ENCODE peak calls at places on chromosomes 12 and 14, in seven cellular contexts. One of them, this sample, is unnamed.

GRCh38 chr12:121580959-121581680 is at the start of gene KDM2B:
- DNase-seq in HepG2: peak
- DNase-seq in heart right ventricle: no peak
- DNase-seq in psoas muscle: no peak
- DNase-seq in body of pancreas: no peak
- DNase-seq in pancreas: no peak
- DNase-seq in Panc1: no peak
- DNase-seq in this sample: peak

GRCh38 chr12:48263617-48264016 is 60.5 kb upstream of the OR10AD1 start:
- DNase-seq in HepG2: no peak
- DNase-seq in heart right ventricle: no peak
- DNase-seq in psoas muscle: no peak
- DNase-seq in body of pancreas: no peak
- DNase-seq in pancreas: no peak
- DNase-seq in Panc1: no peak
- DNase-seq in this sample: no peak

GRCh38 chr14:39617537-39617936 is 185.3 kb upstream of the FBXO33 start:
- DNase-seq in HepG2: no peak
- DNase-seq in heart right ventricle: no peak
- DNase-seq in psoas muscle: no peak
- DNase-seq in body of pancreas: no peak
- DNase-seq in pancreas: no peak
- DNase-seq in Panc1: no peak
- DNase-seq in this sample: no peak

GRCh38 chr14:32883189-32883588 is 55.5 kb upstream of the NPAS3 start:
- DNase-seq in HepG2: no peak
- DNase-seq in heart right ventricle: no peak
- DNase-seq in psoas muscle: no peak
- DNase-seq in body of pancreas: no peak
- DNase-seq in pancreas: no peak
- DNase-seq in Panc1: no peak
- DNase-seq in this sample: no peak

GRCh38 chr14:61651355-61651754 is 44.0 kb upstream of the HIF1A start:
- DNase-seq in HepG2: no peak
- DNase-seq in heart right ventricle: no peak
- DNase-seq in psoas muscle: no peak
- DNase-seq in body of pancreas: no peak
- DNase-seq in pancreas: no peak
- DNase-seq in Panc1: no peak
- DNase-seq in this sample: no peak

GRCh38 chr14:60656755-60657608 is 7.7 kb upstream of the SIX1 start:
- DNase-seq in HepG2: peak
- DNase-seq in heart right ventricle: peak
- DNase-seq in psoas muscle: peak
- DNase-seq in body of pancreas: peak
- DNase-seq in pancreas: peak
- DNase-seq in Panc1: no peak
- DNase-seq in this sample: no peak

GRCh38 chr12:62736596-62736995 is 198.4 kb downstream of the PPM1H start:
- DNase-seq in HepG2: no peak
- DNase-seq in heart right ventricle: no peak
- DNase-seq in psoas muscle: no peak
- DNase-seq in body of pancreas: no peak
- DNase-seq in pancreas: no peak
- DNase-seq in Panc1: no peak
- DNase-seq in this sample: no peak

GRCh38 chr14:72550513-72550912 is 343.4 kb downstream of the DPF3 start:
- DNase-seq in HepG2: no peak
- DNase-seq in heart right ventricle: no peak
- DNase-seq in psoas muscle: no peak
- DNase-seq in body of pancreas: no peak
- DNase-seq in pancreas: no peak
- DNase-seq in Panc1: no peak
- DNase-seq in this sample: no peak

GRCh38 chr12:8156845-8157244 is at the start of gene ZNF705A:
- DNase-seq in HepG2: peak
- DNase-seq in heart right ventricle: no peak
- DNase-seq in psoas muscle: no peak
- DNase-seq in body of pancreas: no peak
- DNase-seq in pancreas: no peak
- DNase-seq in Panc1: no peak
- DNase-seq in this sample: no peak

GRCh38 chr12:46089414-46090162 is 99.2 kb upstream of the SCAF11 start:
- DNase-seq in HepG2: no peak
- DNase-seq in heart right ventricle: no peak
- DNase-seq in psoas muscle: no peak
- DNase-seq in body of pancreas: no peak
- DNase-seq in pancreas: no peak
- DNase-seq in Panc1: no peak
- DNase-seq in this sample: no peak

GRCh38 chr14:104794099-104794498 is 1.4 kb downstream of the AKT1 start:
- DNase-seq in HepG2: peak
- DNase-seq in heart right ventricle: peak
- DNase-seq in psoas muscle: no peak
- DNase-seq in body of pancreas: peak
- DNase-seq in pancreas: no peak
- DNase-seq in Panc1: no peak
- DNase-seq in this sample: no peak

GRCh38 chr12:12172106-12172511 is 94.7 kb downstream of the LRP6 start:
- DNase-seq in HepG2: no peak
- DNase-seq in heart right ventricle: no peak
- DNase-seq in psoas muscle: no peak
- DNase-seq in body of pancreas: no peak
- DNase-seq in pancreas: no peak
- DNase-seq in Panc1: no peak
- DNase-seq in this sample: no peak

DNA sequence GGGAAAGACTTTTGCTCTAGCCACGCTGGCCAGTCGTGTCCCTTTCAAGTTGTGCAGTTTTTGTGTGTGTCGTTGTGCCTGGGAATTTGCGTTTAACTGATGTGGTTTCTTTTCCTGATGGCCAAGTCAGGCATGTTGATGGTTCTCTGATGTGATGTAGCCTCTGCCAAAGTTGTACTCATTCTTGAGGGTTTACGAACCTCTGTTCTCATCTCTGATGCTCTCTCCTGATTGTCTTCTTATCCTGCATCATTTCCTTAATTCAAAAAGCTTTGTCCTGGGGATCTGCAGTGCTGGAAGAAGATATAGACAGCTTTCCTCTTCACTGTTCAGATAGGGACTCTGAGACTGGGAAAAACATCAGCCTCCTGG is 25.4 kb downstream of the CD9 start:
- DNase-seq in HepG2: no peak
- DNase-seq in heart right ventricle: no peak
- DNase-seq in psoas muscle: no peak
- DNase-seq in body of pancreas: no peak
- DNase-seq in pancreas: no peak
- DNase-seq in Panc1: no peak
- DNase-seq in this sample: no peak
- H3K4me3 ChIP-seq in HepG2: peak
- H3K4me3 ChIP-seq in heart right ventricle: no peak
- H3K4me3 ChIP-seq in psoas muscle: peak
- H3K4me3 ChIP-seq in body of pancreas: no peak
- H3K4me3 ChIP-seq in pancreas: no peak
- H3K4me3 ChIP-seq in Panc1: no peak
- H3K4me3 ChIP-seq in this sample: peak

DNA sequence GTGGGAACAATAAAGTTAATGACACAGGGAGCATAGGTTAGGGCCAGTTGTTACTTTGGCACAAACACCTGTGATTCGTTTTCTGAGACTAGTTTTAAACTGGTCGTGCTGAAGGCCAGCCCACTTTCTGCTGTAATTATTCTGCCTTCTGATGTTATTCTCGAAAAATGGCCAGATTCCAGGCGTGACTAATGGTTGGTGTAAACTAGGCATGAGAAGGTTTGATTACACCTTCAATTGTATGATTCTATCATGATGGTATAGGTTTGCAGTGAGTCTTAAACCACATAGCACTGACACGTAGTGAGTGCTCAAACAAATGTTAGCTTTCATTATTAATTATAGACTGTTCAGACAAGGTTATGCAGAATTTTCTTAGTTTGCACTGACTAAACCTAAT is 39.0 kb downstream of the CKB start:
- DNase-seq in HepG2: no peak
- DNase-seq in heart right ventricle: no peak
- DNase-seq in psoas muscle: no peak
- DNase-seq in body of pancreas: peak
- DNase-seq in pancreas: no peak
- DNase-seq in Panc1: peak
- DNase-seq in this sample: no peak
- H3K27ac ChIP-seq in HepG2: no peak
- H3K27ac ChIP-seq in heart right ventricle: no peak
- H3K27ac ChIP-seq in psoas muscle: peak
- H3K27ac ChIP-seq in body of pancreas: peak
- H3K27ac ChIP-seq in pancreas: no peak
- H3K27ac ChIP-seq in Panc1: no peak
- H3K27ac ChIP-seq in this sample: no peak

GRCh38 chr12:91632042-91632786 is 449.6 kb upstream of the DCN start:
- DNase-seq in HepG2: no peak
- DNase-seq in heart right ventricle: no peak
- DNase-seq in psoas muscle: no peak
- DNase-seq in body of pancreas: no peak
- DNase-seq in pancreas: no peak
- DNase-seq in Panc1: no peak
- DNase-seq in this sample: no peak
- H3K4me3 ChIP-seq in HepG2: no peak
- H3K4me3 ChIP-seq in heart right ventricle: no peak
- H3K4me3 ChIP-seq in psoas muscle: no peak
- H3K4me3 ChIP-seq in body of pancreas: no peak
- H3K4me3 ChIP-seq in pancreas: no peak
- H3K4me3 ChIP-seq in Panc1: no peak
- H3K4me3 ChIP-seq in this sample: no peak

GRCh38 chr14:68386950-68387779 is 405.7 kb downstream of the ZFP36L1 start:
- DNase-seq in HepG2: no peak
- DNase-seq in heart right ventricle: no peak
- DNase-seq in psoas muscle: no peak
- DNase-seq in body of pancreas: no peak
- DNase-seq in pancreas: no peak
- DNase-seq in Panc1: no peak
- DNase-seq in this sample: no peak

GRCh38 chr14:68389973-68390372 is 402.9 kb downstream of the ZFP36L1 start:
- DNase-seq in HepG2: no peak
- DNase-seq in heart right ventricle: no peak
- DNase-seq in psoas muscle: no peak
- DNase-seq in body of pancreas: no peak
- DNase-seq in pancreas: no peak
- DNase-seq in Panc1: no peak
- DNase-seq in this sample: no peak

GRCh38 chr14:68384335-68384734 is 408.5 kb downstream of the ZFP36L1 start:
- DNase-seq in HepG2: no peak
- DNase-seq in heart right ventricle: peak
- DNase-seq in psoas muscle: no peak
- DNase-seq in body of pancreas: peak
- DNase-seq in pancreas: no peak
- DNase-seq in Panc1: no peak
- DNase-seq in this sample: peak

GRCh38 chr14:68384881-68385280 is 408.0 kb downstream of the ZFP36L1 start:
- DNase-seq in HepG2: peak
- DNase-seq in heart right ventricle: no peak
- DNase-seq in psoas muscle: no peak
- DNase-seq in body of pancreas: no peak
- DNase-seq in pancreas: no peak
- DNase-seq in Panc1: no peak
- DNase-seq in this sample: no peak

DNA sequence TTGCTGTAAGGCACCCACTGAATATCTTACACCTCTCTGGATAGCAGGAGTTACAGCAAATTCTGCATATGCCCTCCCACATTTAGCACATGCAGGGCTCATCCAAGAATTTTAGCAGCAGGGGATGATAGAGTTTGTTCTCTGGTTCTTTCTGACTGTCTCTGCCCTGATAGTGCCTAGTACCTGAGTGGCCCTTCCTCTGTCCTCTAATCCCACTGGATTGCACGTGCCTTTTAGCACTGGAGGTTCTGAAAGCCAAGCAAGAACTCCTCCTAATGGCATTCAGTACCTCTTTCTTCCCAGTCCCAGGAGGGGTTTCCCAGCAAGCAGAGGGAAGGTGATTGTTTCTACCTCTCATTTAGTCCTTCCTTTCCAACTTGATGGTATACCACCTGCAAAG is 406.4 kb downstream of the ZFP36L1 start:
- DNase-seq in HepG2: no peak
- DNase-seq in heart right ventricle: no peak
- DNase-seq in psoas muscle: no peak
- DNase-seq in body of pancreas: no peak
- DNase-seq in pancreas: no peak
- DNase-seq in Panc1: no peak
- DNase-seq in this sample: no peak
- H3K27ac ChIP-seq in HepG2: no peak
- H3K27ac ChIP-seq in heart right ventricle: peak
- H3K27ac ChIP-seq in psoas muscle: no peak
- H3K27ac ChIP-seq in body of pancreas: no peak
- H3K27ac ChIP-seq in pancreas: no peak
- H3K27ac ChIP-seq in Panc1: no peak
- H3K27ac ChIP-seq in this sample: peak

GRCh38 chr14:90966493-90966892 is 93.9 kb downstream of the RPS6KA5 start:
- DNase-seq in HepG2: no peak
- DNase-seq in heart right ventricle: no peak
- DNase-seq in psoas muscle: no peak
- DNase-seq in body of pancreas: no peak
- DNase-seq in pancreas: no peak
- DNase-seq in Panc1: no peak
- DNase-seq in this sample: no peak

GRCh38 chr14:90970167-90970600 is 90.3 kb downstream of the RPS6KA5 start:
- DNase-seq in HepG2: no peak
- DNase-seq in heart right ventricle: no peak
- DNase-seq in psoas muscle: no peak
- DNase-seq in body of pancreas: no peak
- DNase-seq in pancreas: no peak
- DNase-seq in Panc1: no peak
- DNase-seq in this sample: no peak

GRCh38 chr14:90968025-90968424 is 92.4 kb downstream of the RPS6KA5 start:
- DNase-seq in HepG2: no peak
- DNase-seq in heart right ventricle: no peak
- DNase-seq in psoas muscle: no peak
- DNase-seq in body of pancreas: no peak
- DNase-seq in pancreas: no peak
- DNase-seq in Panc1: no peak
- DNase-seq in this sample: no peak

GRCh38 chr14:90971687-90972086 is 88.8 kb downstream of the RPS6KA5 start:
- DNase-seq in HepG2: no peak
- DNase-seq in heart right ventricle: no peak
- DNase-seq in psoas muscle: no peak
- DNase-seq in body of pancreas: no peak
- DNase-seq in pancreas: no peak
- DNase-seq in Panc1: no peak
- DNase-seq in this sample: no peak

GRCh38 chr14:90969493-90970166 is 90.8 kb downstream of the RPS6KA5 start:
- DNase-seq in HepG2: no peak
- DNase-seq in heart right ventricle: no peak
- DNase-seq in psoas muscle: no peak
- DNase-seq in body of pancreas: no peak
- DNase-seq in pancreas: no peak
- DNase-seq in Panc1: no peak
- DNase-seq in this sample: no peak
- H3K4me3 ChIP-seq in HepG2: no peak
- H3K4me3 ChIP-seq in heart right ventricle: no peak
- H3K4me3 ChIP-seq in psoas muscle: no peak
- H3K4me3 ChIP-seq in body of pancreas: no peak
- H3K4me3 ChIP-seq in pancreas: no peak
- H3K4me3 ChIP-seq in Panc1: no peak
- H3K4me3 ChIP-seq in this sample: no peak

GRCh38 chr12:132986885-132987225 is 688 bp downstream of the ZNF26 start:
- DNase-seq in HepG2: peak
- DNase-seq in heart right ventricle: no peak
- DNase-seq in psoas muscle: no peak
- DNase-seq in body of pancreas: no peak
- DNase-seq in pancreas: no peak
- DNase-seq in Panc1: no peak
- DNase-seq in this sample: no peak

GRCh38 chr12:132986001-132986884 is at the start of gene ZNF26:
- DNase-seq in HepG2: peak
- DNase-seq in heart right ventricle: peak
- DNase-seq in psoas muscle: peak
- DNase-seq in body of pancreas: peak
- DNase-seq in pancreas: peak
- DNase-seq in Panc1: peak
- DNase-seq in this sample: peak
- H3K27ac ChIP-seq in HepG2: peak
- H3K27ac ChIP-seq in heart right ventricle: peak
- H3K27ac ChIP-seq in psoas muscle: peak
- H3K27ac ChIP-seq in body of pancreas: peak
- H3K27ac ChIP-seq in pancreas: peak
- H3K27ac ChIP-seq in Panc1: peak
- H3K27ac ChIP-seq in this sample: peak

This sample was measured in left ventricle myocardium inferior.